ENCODE peak calls at places on chromosomes 11 and 22, in nine cellular contexts. B is AG09309; G is IMR-90; U is psoas muscle; F is A549; E is KBM-7; I is DMS153; D is activated CD4-positive, CD25-positive, alpha-beta regulatory T cell; C is GDM1. T is an unnamed sample.

GRCh38 chr11:101955278-101955677 is 39.0 kb upstream of the ANGPTL5 start:
- DNase-seq in B (no peak), G (no peak), U (no peak), F (no peak), E (no peak), I (no peak), D (no peak), C (no peak), T (no peak)

GRCh38 chr11:44243633-44244343 is 66.2 kb downstream of the ALX4 start:
- DNase-seq in B (no peak), G (peak), U (no peak), F (peak), E (no peak), I (no peak), D (no peak), C (no peak), T (no peak)

GRCh38 chr11:13699041-13699440 is 30.6 kb downstream of the FAR1 start:
- DNase-seq in B (no peak), G (no peak), U (no peak), F (no peak), E (no peak), I (no peak), D (no peak), C (no peak), T (no peak)

GRCh38 chr11:104060004-104060403 is 23.6 kb downstream of the DDI1 start:
- DNase-seq in B (no peak), G (peak), U (no peak), F (no peak), E (no peak), I (no peak), D (no peak), C (no peak), T (no peak)

GRCh38 chr22:44860311-44860710 is 107.9 kb downstream of the ARHGAP8 start:
- DNase-seq in B (no peak), G (no peak), U (no peak), F (no peak), E (no peak), I (no peak), D (no peak), C (no peak), T (no peak)

GRCh38 chr11:26931248-26931631 is 62.7 kb upstream of the FIBIN start:
- DNase-seq in B (no peak), G (peak), U (no peak), F (no peak), E (no peak), I (no peak), D (no peak), C (no peak), T (peak)

GRCh38 chr11:86515297-86516094 is 140.8 kb downstream of the CCDC81 start:
- DNase-seq in B (peak), G (peak), U (no peak), F (no peak), E (no peak), I (no peak), D (no peak), C (no peak), T (peak)

GRCh38 chr11:47271328-47271727 is 1.4 kb downstream of the MADD start:
- DNase-seq in B (no peak), G (no peak), U (no peak), F (no peak), E (no peak), I (no peak), D (no peak), C (no peak), T (no peak)

GRCh38 chr22:27727673-27728451 is 73.7 kb downstream of the MN1 start:
- DNase-seq in B (no peak), G (no peak), U (no peak), F (no peak), E (no peak), I (no peak), D (no peak), C (no peak), T (no peak)

GRCh38 chr22:26648761-26649363 is 8.5 kb upstream of the MIAT start:
- DNase-seq in B (no peak), G (no peak), U (no peak), F (no peak), E (peak), I (no peak), D (no peak), C (peak), T (no peak)

GRCh38 chr11:15336016-15336415 is 221.3 kb downstream of the INSC start:
- DNase-seq in B (no peak), G (no peak), U (no peak), F (no peak), E (no peak), I (no peak), D (no peak), C (no peak), T (no peak)

GRCh38 chr11:134781335-134781970 is 369.4 kb upstream of the B3GAT1 start:
- DNase-seq in B (no peak), G (no peak), U (no peak), F (no peak), E (no peak), I (no peak), D (no peak), C (no peak), T (no peak)

GRCh38 chr11:70727899-70728620 is 329.7 kb downstream of the CTTN start:
- DNase-seq in B (no peak), G (no peak), U (peak), F (no peak), E (no peak), I (peak), D (no peak), C (no peak), T (no peak)

GRCh38 chr11:121416909-121417567 is 35.1 kb upstream of the SORL1 start:
- DNase-seq in B (peak), G (peak), U (peak), F (no peak), E (peak), I (no peak), D (no peak), C (peak), T (peak)

GRCh38 chr22:30261134-30261533 is 5.5 kb downstream of the OSM start:
- DNase-seq in B (no peak), G (no peak), U (no peak), F (no peak), E (no peak), I (no peak), D (no peak), C (no peak), T (no peak)

T was measured in GM04504.